ENCODE peak calls at places on chromosomes 12 and 14, in eight cellular contexts. Z is activated naive CD4-positive, alpha-beta T cell; X is psoas muscle; V is stimulated activated CD8-positive, alpha-beta memory T cell treated with anti-CD3 and anti-CD28 coated beads, Interleukin-4, amount 100 ng/mL, for 1 hour; N is NCI-H1105; L is non-pigmented ciliary epithelial cell; G is astrocyte of the cerebellum; S is GDM1. T is an unnamed sample.

GRCh38 chr12:913919-914718 is 35.4 kb downstream of the RAD52 start:
- DNase-seq in V (no peak), X (no peak), G (peak), Z (no peak), S (no peak), L (peak), N (no peak), T (no peak)

GRCh38 chr12:104569348-104570173 is 112.8 kb downstream of the CHST11 start:
- DNase-seq in N (no peak), S (peak), X (no peak), V (peak), G (no peak), Z (peak), L (no peak), T (no peak)

GRCh38 chr12:31861360-31861759 is 97.9 kb upstream of the RESF1 start:
- DNase-seq in X (no peak), G (no peak), V (no peak), N (no peak), Z (no peak), L (no peak), S (no peak), T (no peak)

GRCh38 chr12:106058256-106059182 is 80.2 kb downstream of the NUAK1 start:
- DNase-seq in N (no peak), X (no peak), S (no peak), L (no peak), G (peak), Z (no peak), V (no peak), T (no peak)

GRCh38 chr12:105671720-105672119 is 341.2 kb downstream of the C12orf75 start:
- DNase-seq in G (no peak), Z (no peak), S (no peak), L (no peak), X (no peak), V (no peak), N (no peak), T (no peak)

GRCh38 chr12:57687862-57688261 is 6.1 kb upstream of the OS9 start:
- DNase-seq in Z (no peak), X (no peak), V (no peak), G (no peak), S (no peak), N (no peak), L (no peak), T (no peak)

GRCh38 chr14:48111151-48111550 is 435.7 kb upstream of the MDGA2 start:
- DNase-seq in S (no peak), Z (no peak), N (no peak), X (no peak), L (no peak), V (no peak), G (no peak), T (no peak)

GRCh38 chr12:112664569-112664968 is 127.0 kb upstream of the RPH3A start:
- DNase-seq in V (no peak), Z (no peak), G (no peak), L (no peak), X (no peak), S (no peak), N (no peak), T (no peak)

GRCh38 chr14:53668861-53669260 is 287.8 kb downstream of the BMP4 start:
- DNase-seq in X (no peak), G (peak), Z (no peak), V (no peak), N (no peak), L (no peak), S (no peak), T (no peak)

GRCh38 chr12:54217774-54218221 is 29.0 kb upstream of the SMUG1 start:
- DNase-seq in G (no peak), L (no peak), N (no peak), V (no peak), Z (no peak), S (no peak), X (no peak), T (no peak)

GRCh38 chr14:78673845-78674244 is 503.7 kb downstream of the NRXN3 start:
- DNase-seq in L (no peak), S (no peak), V (no peak), Z (no peak), X (no peak), N (no peak), G (no peak), T (no peak)

GRCh38 chr12:52207106-52207505 is 15.3 kb upstream of the KRT80 start:
- DNase-seq in N (no peak), S (no peak), L (no peak), V (no peak), G (no peak), Z (no peak), X (no peak), T (no peak)

GRCh38 chr12:112134731-112135130 is 9.4 kb downstream of the TRAFD1 start:
- DNase-seq in Z (no peak), V (no peak), S (no peak), L (no peak), G (no peak), N (no peak), X (no peak), T (no peak)

GRCh38 chr12:59657266-59657665 is 61.4 kb downstream of the SLC16A7 start:
- DNase-seq in S (no peak), V (no peak), L (peak), Z (no peak), G (no peak), N (no peak), X (no peak), T (no peak)

GRCh38 chr12:128025856-128026255 is 241.1 kb upstream of the TMEM132C start:
- DNase-seq in G (no peak), N (no peak), S (no peak), L (no peak), V (no peak), Z (no peak), X (no peak), T (no peak)

GRCh38 chr14:104641753-104642539 is 37.4 kb upstream of the TMEM179 start:
- DNase-seq in N (no peak), X (no peak), Z (no peak), G (no peak), L (no peak), S (no peak), V (no peak), T (no peak)

GRCh38 chr14:74591899-74592298 is 20.1 kb downstream of the LTBP2 start:
- DNase-seq in Z (no peak), G (no peak), N (no peak), S (no peak), V (no peak), L (no peak), X (peak), T (no peak)

GRCh38 chr12:15274561-15274967 is 47.7 kb upstream of the PTPRO start:
- DNase-seq in V (no peak), L (no peak), Z (no peak), X (no peak), N (no peak), G (no peak), S (no peak), T (no peak)

GRCh38 chr12:105257321-105257728 is 21.4 kb upstream of the APPL2 start:
- DNase-seq in L (no peak), G (peak), V (no peak), X (no peak), N (no peak), Z (no peak), S (no peak), T (no peak)

GRCh38 chr12:32365473-32366064 is 33.8 kb upstream of the FGD4 start:
- DNase-seq in V (no peak), Z (no peak), L (peak), X (no peak), N (peak), G (peak), S (peak), T (peak)

GRCh38 chr14:73785336-73785833 is 66.2 kb upstream of the PTGR2 start:
- DNase-seq in S (no peak), G (peak), Z (no peak), V (no peak), L (no peak), N (no peak), X (no peak), T (no peak)

T was measured in NCI-H2029.